ENCODE peak calls at places on chromosomes 1 and 21, in six cellular contexts. P, K, D, F, N and B are unnamed samples.

GRCh38 chr1:208174736-208175507 is 69.3 kb downstream of the PLXNA2 start:
- DNase-seq in P (no peak), D (no peak), F (no peak), K (no peak), N (peak; percentile 73), B (no peak)

GRCh38 chr1:151902858-151903257 is 6.5 kb downstream of the THEM4 start:
- DNase-seq in K (no peak), N (no peak), P (no peak), F (no peak), D (no peak), B (no peak)

GRCh38 chr1:188350104-188350503 is 1521.4 kb downstream of the PLA2G4A start:
- DNase-seq in K (no peak), F (no peak), D (no peak), P (no peak), N (no peak), B (no peak)

GRCh38 chr1:39652105-39652504 is 12.7 kb upstream of the HEYL start:
- DNase-seq in N (no peak), F (no peak), K (no peak), D (no peak), P (no peak), B (no peak)

GRCh38 chr1:66503841-66504470 is 30.0 kb upstream of the SGIP1 start:
- DNase-seq in D (peak; percentile 29), P (peak; percentile 76), F (peak; percentile 26), N (peak; percentile 59), K (no peak), B (peak; percentile 34)

GRCh38 chr1:10283318-10283984 is 73.1 kb downstream of the KIF1B start:
- DNase-seq in D (peak; percentile 45), P (no peak), F (no peak), K (no peak), N (peak; percentile 35), B (no peak)

GRCh38 chr1:47705517-47706130 is 267.8 kb downstream of the FOXD2 start:
- DNase-seq in P (no peak), D (no peak), K (no peak), N (no peak), F (no peak), B (peak; percentile 14)

GRCh38 chr21:33976980-33977720 is 61.5 kb upstream of the ATP5PO start:
- DNase-seq in D (no peak), N (no peak), F (no peak), K (no peak), P (no peak), B (no peak)

GRCh38 chr1:43437031-43437973 is 16.4 kb downstream of the HYI start:
- DNase-seq in N (no peak), P (no peak), F (no peak), D (no peak), K (no peak), B (no peak)

GRCh38 chr1:181647314-181648035 is 164.2 kb downstream of the CACNA1E start:
- DNase-seq in N (peak; percentile 47), D (no peak), F (peak; percentile 6), K (no peak), P (no peak), B (no peak)